ENCODE peak calls at places on chromosomes 6 and 20, in five cellular contexts. One of them, this sample, is unnamed. For H3K4me1, the result is how much of the 10 kb centered on the place peaks cover.

GRCh38 chr6:159988983-159989454 is 20.1 kb downstream of the IGF2R start:
- DNase-seq in fibroblast of lung: no peak
- DNase-seq in sigmoid colon: no peak
- DNase-seq in breast epithelium: no peak
- DNase-seq in heart right ventricle: no peak
- DNase-seq in this sample: no peak

GRCh38 chr6:118580585-118581419 is 32.7 kb downstream of the PLN start:
- DNase-seq in breast epithelium: no peak
- DNase-seq in heart right ventricle: no peak
- DNase-seq in sigmoid colon: peak
- DNase-seq in fibroblast of lung: peak
- DNase-seq in this sample: no peak

GRCh38 chr6:163170294-163170883 is 244.1 kb upstream of the QKI start:
- DNase-seq in breast epithelium: no peak
- DNase-seq in heart right ventricle: no peak
- DNase-seq in fibroblast of lung: no peak
- DNase-seq in sigmoid colon: no peak
- DNase-seq in this sample: no peak

GRCh38 chr6:154448448-154449096 is 61.9 kb downstream of the CNKSR3 start:
- DNase-seq in heart right ventricle: no peak
- DNase-seq in sigmoid colon: peak
- DNase-seq in fibroblast of lung: peak
- DNase-seq in breast epithelium: no peak
- DNase-seq in this sample: no peak

GRCh38 chr6:165186041-165186440 is 123.4 kb downstream of the C6orf118 start:
- DNase-seq in sigmoid colon: no peak
- DNase-seq in heart right ventricle: no peak
- DNase-seq in breast epithelium: no peak
- DNase-seq in fibroblast of lung: no peak
- DNase-seq in this sample: no peak

GRCh38 chr6:16206595-16207037 is 31.8 kb upstream of the GMPR start:
- DNase-seq in breast epithelium: no peak
- DNase-seq in sigmoid colon: no peak
- DNase-seq in fibroblast of lung: peak
- DNase-seq in heart right ventricle: no peak
- DNase-seq in this sample: peak

GRCh38 chr6:37024665-37025337 is 19.3 kb downstream of the FGD2 start:
- DNase-seq in heart right ventricle: no peak
- DNase-seq in sigmoid colon: no peak
- DNase-seq in breast epithelium: no peak
- DNase-seq in fibroblast of lung: no peak
- DNase-seq in this sample: no peak

GRCh38 chr6:15905488-15906392 is 223.1 kb upstream of the MYLIP start:
- DNase-seq in sigmoid colon: no peak
- DNase-seq in heart right ventricle: no peak
- DNase-seq in fibroblast of lung: no peak
- DNase-seq in breast epithelium: no peak
- DNase-seq in this sample: no peak

GRCh38 chr20:5540091-5540490 is 210.1 kb upstream of the SHLD1 start:
- DNase-seq in sigmoid colon: no peak
- DNase-seq in heart right ventricle: no peak
- DNase-seq in fibroblast of lung: no peak
- DNase-seq in breast epithelium: no peak
- DNase-seq in this sample: no peak

GRCh38 chr6:85403331-85404015 is 46.4 kb upstream of the NT5E start:
- DNase-seq in heart right ventricle: no peak
- DNase-seq in sigmoid colon: no peak
- DNase-seq in breast epithelium: no peak
- DNase-seq in fibroblast of lung: peak
- DNase-seq in this sample: no peak

GRCh38 chr6:79967178-79967577 is 19.8 kb upstream of the ELOVL4 start:
- DNase-seq in heart right ventricle: no peak
- DNase-seq in sigmoid colon: no peak
- DNase-seq in fibroblast of lung: no peak
- DNase-seq in breast epithelium: no peak
- DNase-seq in this sample: no peak

GRCh38 chr6:25913741-25914140 is 16.8 kb downstream of the SLC17A2 start:
- DNase-seq in sigmoid colon: no peak
- DNase-seq in fibroblast of lung: no peak
- DNase-seq in breast epithelium: no peak
- DNase-seq in heart right ventricle: no peak
- DNase-seq in this sample: no peak

GRCh38 chr20:5844063-5844681 is 94.0 kb downstream of the SHLD1 start:
- DNase-seq in breast epithelium: no peak
- DNase-seq in heart right ventricle: no peak
- DNase-seq in sigmoid colon: no peak
- DNase-seq in fibroblast of lung: peak
- DNase-seq in this sample: no peak

GRCh38 chr20:25039697-25040437 is 18.1 kb downstream of the ACSS1 start:
- DNase-seq in fibroblast of lung: peak
- DNase-seq in breast epithelium: peak
- DNase-seq in sigmoid colon: peak
- DNase-seq in heart right ventricle: peak
- DNase-seq in this sample: peak

GRCh38 chr20:18689557-18689956 is 101.7 kb downstream of the DTD1 start:
- DNase-seq in fibroblast of lung: no peak
- DNase-seq in breast epithelium: no peak
- DNase-seq in heart right ventricle: no peak
- DNase-seq in sigmoid colon: no peak
- DNase-seq in this sample: no peak

GRCh38 chr20:16662462-16662861 is 67.4 kb upstream of the SNRPB2 start:
- DNase-seq in fibroblast of lung: no peak
- DNase-seq in breast epithelium: no peak
- DNase-seq in heart right ventricle: no peak
- DNase-seq in sigmoid colon: no peak
- DNase-seq in this sample: no peak

GRCh38 chr6:113672691-113673149 is 184.4 kb upstream of the MARCKS start:
- DNase-seq in fibroblast of lung: peak
- DNase-seq in sigmoid colon: peak
- DNase-seq in heart right ventricle: peak
- DNase-seq in breast epithelium: no peak
- DNase-seq in this sample: no peak

GRCh38 chr6:37083243-37084138 is 78.0 kb downstream of the FGD2 start:
- DNase-seq in sigmoid colon: peak
- DNase-seq in heart right ventricle: peak
- DNase-seq in fibroblast of lung: peak
- DNase-seq in breast epithelium: peak
- DNase-seq in this sample: peak

GRCh38 chr20:42611423-42611822 is 578.3 kb downstream of the PTPRT start:
- DNase-seq in fibroblast of lung: no peak
- DNase-seq in breast epithelium: no peak
- DNase-seq in heart right ventricle: no peak
- DNase-seq in sigmoid colon: no peak
- DNase-seq in this sample: no peak

GRCh38 chr6:137637161-137637560 is 143.0 kb upstream of the OLIG3 start:
- DNase-seq in breast epithelium: no peak
- DNase-seq in sigmoid colon: no peak
- DNase-seq in heart right ventricle: no peak
- DNase-seq in fibroblast of lung: peak
- DNase-seq in this sample: no peak

GRCh38 chr20:48720256-48721020 is 107.4 kb downstream of the PREX1 start:
- DNase-seq in sigmoid colon: no peak
- DNase-seq in heart right ventricle: no peak
- DNase-seq in fibroblast of lung: no peak
- DNase-seq in breast epithelium: peak
- DNase-seq in this sample: no peak

GRCh38 chr6:157873735-157874344 is 50.8 kb downstream of the SNX9 start:
- DNase-seq in breast epithelium: peak
- DNase-seq in fibroblast of lung: peak
- DNase-seq in sigmoid colon: peak
- DNase-seq in heart right ventricle: peak
- DNase-seq in this sample: peak

GRCh38 chr6:151067684-151068596 is 171.8 kb upstream of the AKAP12 start:
- DNase-seq in heart right ventricle: peak
- DNase-seq in fibroblast of lung: peak
- DNase-seq in breast epithelium: peak
- DNase-seq in sigmoid colon: peak
- DNase-seq in this sample: no peak

GRCh38 chr6:91088515-91088914 is 501.6 kb upstream of the MAP3K7 start:
- DNase-seq in heart right ventricle: no peak
- DNase-seq in breast epithelium: no peak
- DNase-seq in fibroblast of lung: no peak
- DNase-seq in sigmoid colon: no peak
- DNase-seq in this sample: no peak

GRCh38 chr20:53774487-53775203 is 181.0 kb upstream of the ZNF217 start:
- DNase-seq in breast epithelium: no peak
- DNase-seq in heart right ventricle: no peak
- DNase-seq in sigmoid colon: no peak
- DNase-seq in fibroblast of lung: peak
- DNase-seq in this sample: no peak

GRCh38 chr6:129671442-129672344 is 38.3 kb downstream of the ARHGAP18 start:
- DNase-seq in breast epithelium: no peak
- DNase-seq in heart right ventricle: no peak
- DNase-seq in fibroblast of lung: no peak
- DNase-seq in sigmoid colon: no peak
- DNase-seq in this sample: no peak

GRCh38 chr20:45407783-45408645 is at the start of gene DBNDD2:
- DNase-seq in sigmoid colon: no peak
- DNase-seq in breast epithelium: no peak
- DNase-seq in heart right ventricle: peak
- DNase-seq in fibroblast of lung: no peak
- DNase-seq in this sample: no peak
- H3K4me3 ChIP-seq in sigmoid colon: peak
- H3K4me3 ChIP-seq in breast epithelium: peak
- H3K4me3 ChIP-seq in heart right ventricle: peak
- H3K4me3 ChIP-seq in fibroblast of lung: peak
- H3K4me3 ChIP-seq in this sample: peak

DNA sequence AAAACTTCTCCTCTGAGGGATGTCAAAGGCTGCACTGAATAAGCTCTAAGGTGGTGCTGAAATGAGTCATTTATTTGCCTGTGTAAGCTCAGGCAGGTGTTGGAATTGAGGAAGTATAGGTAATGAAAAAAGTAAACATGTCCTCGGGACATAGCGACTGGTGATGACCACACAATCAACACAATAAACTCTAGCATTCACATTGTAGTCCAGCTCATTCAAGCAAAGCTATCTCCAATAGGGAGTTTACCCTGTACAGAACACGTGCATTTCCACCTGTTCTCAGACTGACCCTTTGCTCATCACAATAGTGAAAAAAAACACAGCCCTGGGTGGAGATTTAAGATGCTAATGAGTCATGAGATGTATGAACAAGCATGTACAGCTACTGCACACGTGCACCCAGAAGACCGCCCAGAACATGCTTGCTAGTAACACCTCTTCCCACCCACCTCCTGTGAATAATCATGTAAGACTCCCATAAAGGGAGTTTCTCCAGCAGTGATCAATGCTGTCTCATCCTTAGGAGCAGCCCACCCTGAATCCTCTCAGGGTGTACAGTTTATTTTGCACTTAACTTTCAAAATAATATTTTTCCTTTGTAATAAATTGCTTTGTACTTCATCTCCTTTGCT is 33.0 kb upstream of the POU5F1 start:
- DNase-seq in heart right ventricle: no peak
- DNase-seq in fibroblast of lung: peak
- DNase-seq in sigmoid colon: no peak
- DNase-seq in breast epithelium: no peak
- DNase-seq in this sample: peak
- H3K4me1 ChIP-seq in heart right ventricle: under half
- H3K4me1 ChIP-seq in fibroblast of lung: under half
- H3K4me1 ChIP-seq in sigmoid colon: under half
- H3K4me1 ChIP-seq in breast epithelium: under half
- H3K4me1 ChIP-seq in this sample: under half

DNA sequence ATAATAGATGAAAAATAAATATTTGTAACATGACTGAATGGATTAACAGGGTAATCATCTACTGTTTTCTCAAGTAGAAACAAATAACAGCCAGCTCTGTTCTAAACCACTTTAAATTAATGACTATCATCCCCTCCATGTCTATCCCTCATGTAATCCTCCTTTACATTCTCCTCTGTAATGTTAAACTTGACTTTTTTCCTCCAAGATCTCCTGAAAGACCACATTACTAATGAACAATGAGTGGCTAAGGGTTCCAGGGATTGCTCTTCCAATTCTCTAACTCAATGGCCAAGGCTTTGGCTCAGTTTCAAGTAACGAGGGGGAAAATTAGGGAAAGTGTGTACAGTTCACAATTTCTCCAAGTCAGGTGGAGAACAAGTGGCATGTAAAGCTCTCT is 37.6 kb upstream of the FBXL4 start:
- DNase-seq in fibroblast of lung: no peak
- DNase-seq in sigmoid colon: no peak
- DNase-seq in heart right ventricle: no peak
- DNase-seq in breast epithelium: no peak
- DNase-seq in this sample: no peak
- TF ChIP-seq CTCF in fibroblast of lung: no peak
- TF ChIP-seq CTCF in sigmoid colon: no peak
- TF ChIP-seq CTCF in heart right ventricle: no peak
- TF ChIP-seq CTCF in breast epithelium: no peak
- TF ChIP-seq CTCF in this sample: no peak

DNA sequence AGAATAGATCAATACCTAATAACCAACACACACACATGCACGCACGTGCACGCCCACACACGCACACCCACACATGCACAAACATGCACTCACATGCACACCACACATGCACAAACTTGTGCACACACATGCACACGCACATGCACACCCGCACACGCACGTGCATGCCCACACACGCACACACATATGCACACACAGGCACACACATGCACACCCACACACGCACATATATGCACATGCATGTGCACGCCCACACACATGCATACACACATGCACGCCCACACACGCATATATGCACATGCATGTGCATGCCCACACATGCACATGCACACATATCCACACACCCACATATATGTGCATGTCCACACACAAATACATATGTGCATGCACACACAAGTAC is 26.2 kb upstream of the CHRNA4 start:
- DNase-seq in breast epithelium: no peak
- DNase-seq in fibroblast of lung: no peak
- DNase-seq in sigmoid colon: no peak
- DNase-seq in heart right ventricle: no peak
- DNase-seq in this sample: no peak
- H3K4me3 ChIP-seq in breast epithelium: no peak
- H3K4me3 ChIP-seq in fibroblast of lung: no peak
- H3K4me3 ChIP-seq in sigmoid colon: no peak
- H3K4me3 ChIP-seq in heart right ventricle: no peak
- H3K4me3 ChIP-seq in this sample: no peak